ENCODE peak calls at places on chromosomes 11 and 22, in nine cellular contexts. B is NCI-H1436, S is nucleus accumbens, Y is fibroblast of mammary gland, A is Calu3, V is DMS153, T is AG09319, M is esophagus squamous epithelium, K is GM13977. H is an unnamed sample.

GRCh38 chr11:119664701-119665420 is 64.1 kb downstream of the NECTIN1 start:
- DNase-seq in Y (no peak), B (no peak), V (no peak), M (no peak), A (no peak), S (no peak), T (no peak), K (no peak), H (no peak)

GRCh38 chr22:43378011-43378704 is 33.7 kb upstream of the MPPED1 start:
- DNase-seq in A (no peak), T (no peak), Y (no peak), M (no peak), B (no peak), K (no peak), V (no peak), S (no peak), H (no peak)

GRCh38 chr11:1177020-1177770 is 19.4 kb downstream of the MUC5AC start:
- DNase-seq in K (no peak), S (no peak), M (no peak), V (no peak), Y (no peak), A (no peak), T (no peak), B (no peak), H (no peak)

GRCh38 chr11:12043221-12043620 is 34.8 kb upstream of the DKK3 start:
- DNase-seq in K (no peak), T (no peak), B (no peak), Y (no peak), S (no peak), V (no peak), A (no peak), M (no peak), H (no peak)

GRCh38 chr11:62664405-62665074 is 470 bp downstream of the C11orf98 start:
- DNase-seq in Y (peak; percentile 43), V (peak; percentile 30), T (no peak), A (peak; percentile 51), M (no peak), K (peak; percentile 74), S (no peak), B (peak; percentile 25), H (peak; percentile 36)

GRCh38 chr22:37623075-37624016 is 14.7 kb downstream of the GGA1 start:
- DNase-seq in B (peak; percentile 60), A (peak; percentile 73), M (no peak), Y (peak; percentile 49), K (peak; percentile 84), T (no peak), V (peak; percentile 65), S (peak; percentile 38), H (peak; percentile 61)

GRCh38 chr11:78063440-78064181 is at the start of gene THRSP:
- DNase-seq in A (no peak), V (no peak), Y (no peak), S (peak; percentile 18), B (no peak), M (no peak), K (no peak), T (no peak), H (no peak)

GRCh38 chr22:46725096-46725495 is 13.0 kb downstream of the CERK start:
- DNase-seq in Y (no peak), V (no peak), T (no peak), B (no peak), K (no peak), A (no peak), M (no peak), S (no peak), H (no peak)

GRCh38 chr11:94641167-94641761 is 74.1 kb downstream of the PIWIL4 start:
- DNase-seq in Y (peak; percentile 15), V (no peak), A (no peak), M (no peak), T (no peak), K (no peak), B (no peak), S (peak; percentile 17), H (no peak)

GRCh38 chr22:20009582-20010306 is 6.9 kb downstream of the ARVCF start:
- DNase-seq in A (no peak), M (no peak), S (no peak), B (no peak), T (no peak), K (no peak), Y (no peak), V (no peak), H (no peak)

GRCh38 chr22:41181349-41182241 is 23.5 kb upstream of the L3MBTL2 start:
- DNase-seq in K (no peak), B (no peak), V (peak; percentile 54), T (no peak), S (no peak), Y (peak; percentile 74), A (peak; percentile 25), M (no peak), H (no peak)

GRCh38 chr11:59172345-59173079 is 580 bp downstream of the DTX4 start:
- DNase-seq in B (no peak), A (peak; percentile 54), Y (no peak), K (peak; percentile 74), M (no peak), S (peak; percentile 67), T (no peak), V (no peak), H (peak; percentile 13)

GRCh38 chr11:79440451-79441158 is at the start of gene TENM4:
- DNase-seq in V (peak; percentile 37), B (no peak), S (peak; percentile 79), T (peak; percentile 43), K (peak; percentile 62), Y (peak; percentile 85), A (no peak), M (no peak), H (no peak)

GRCh38 chr11:66100272-66101037 is 30.4 kb downstream of the PACS1 start:
- DNase-seq in A (no peak), S (peak; percentile 47), T (no peak), Y (peak; percentile 54), K (peak; percentile 51), B (peak; percentile 1), M (peak; percentile 15), V (peak; percentile 80), H (peak; percentile 36)

GRCh38 chr22:30932661-30933060 is 35.9 kb downstream of the MORC2 start:
- DNase-seq in A (no peak), T (no peak), K (no peak), S (no peak), M (no peak), Y (no peak), B (no peak), V (no peak), H (no peak)

GRCh38 chr11:133832096-133833081 is 12.9 kb downstream of the SPATA19 start:
- DNase-seq in T (no peak), B (no peak), M (no peak), Y (no peak), V (no peak), K (no peak), A (no peak), S (no peak), H (no peak)

GRCh38 chr11:93959663-93960062 is 61.5 kb upstream of the HEPHL1 start:
- DNase-seq in V (no peak), T (no peak), K (no peak), A (no peak), Y (no peak), M (no peak), B (no peak), S (no peak), H (no peak)

GRCh38 chr22:32281092-32281491 is 25.9 kb upstream of the SLC5A4 start:
- DNase-seq in M (no peak), V (no peak), Y (peak; percentile 59), A (no peak), S (no peak), K (no peak), T (no peak), B (no peak), H (no peak)

GRCh38 chr11:46391578-46392420 is at the start of gene CHRM4:
- DNase-seq in A (peak; percentile 65), K (peak; percentile 89), S (peak; percentile 54), M (no peak), Y (peak; percentile 11), B (peak; percentile 81), V (peak; percentile 82), T (no peak), H (no peak)

GRCh38 chr11:41301023-41301422 is 158.4 kb downstream of the LRRC4C start:
- DNase-seq in K (no peak), A (no peak), S (no peak), T (no peak), V (no peak), Y (no peak), B (no peak), M (no peak), H (no peak)